ENCODE peak calls at places on chromosome 21, in five cellular contexts. D is HT-29; Y is CD4-positive, CD25-positive, alpha-beta regulatory T cell; P is CD4-positive, alpha-beta memory T cell; E is myocyte. U is an unnamed sample.

GRCh38 chr21:28235169-28235892 is 757.3 kb downstream of the LTN1 start:
- DNase-seq in D (no peak), Y (no peak), P (no peak), E (no peak), U (no peak)

GRCh38 chr21:45330075-45330781 is 42.5 kb upstream of the POFUT2 start:
- DNase-seq in D (peak; percentile 82), Y (no peak), P (no peak), E (peak; percentile 84), U (peak; percentile 72)

GRCh38 chr21:25296239-25296638 is 311.0 kb downstream of the MRPL39 start:
- DNase-seq in D (no peak), Y (no peak), P (no peak), E (no peak), U (no peak)

GRCh38 chr21:42300956-42301355 is 14.3 kb downstream of the TFF3 start:
- DNase-seq in D (no peak), Y (no peak), P (no peak), E (no peak), U (no peak)

GRCh38 chr21:43287111-43287973 is 118.5 kb downstream of the CRYAA start:
- DNase-seq in D (peak; percentile 45), Y (peak; percentile 71), P (no peak), E (no peak), U (peak; percentile 71)

GRCh38 chr21:19489930-19490329 is 1086.3 kb upstream of the TMPRSS15 start:
- DNase-seq in D (no peak), Y (no peak), P (no peak), E (no peak), U (no peak)

GRCh38 chr21:39187141-39187540 is 3.9 kb upstream of the PSMG1 start:
- DNase-seq in D (no peak), Y (no peak), P (no peak), E (no peak), U (no peak)

GRCh38 chr21:46424062-46424591 is 34.6 kb upstream of the DIP2A start:
- DNase-seq in D (no peak), Y (peak; percentile 56), P (no peak), E (no peak), U (no peak)

GRCh38 chr21:45973475-45974072 is 8.0 kb upstream of the COL6A1 start:
- DNase-seq in D (no peak), Y (peak; percentile 74), P (peak; percentile 81), E (peak; percentile 83), U (no peak)

GRCh38 chr21:44517175-44517899 is 22.7 kb downstream of the KRTAP10-1 start:
- DNase-seq in D (no peak), Y (peak; percentile 13), P (no peak), E (no peak), U (peak; percentile 100)

GRCh38 chr21:37535672-37536071 is 169.1 kb downstream of the DYRK1A start:
- DNase-seq in D (no peak), Y (no peak), P (no peak), E (no peak), U (no peak)

GRCh38 chr21:32336711-32337110 is 38.1 kb downstream of the MRAP start:
- DNase-seq in D (no peak), Y (no peak), P (no peak), E (peak; percentile 79), U (no peak)

GRCh38 chr21:45880097-45881068 is 101.2 kb upstream of the COL6A1 start:
- DNase-seq in D (peak; percentile 73), Y (peak; percentile 77), P (peak; percentile 77), E (peak; percentile 88), U (peak; percentile 33)

GRCh38 chr21:45622416-45623097 is 21.0 kb upstream of the PCBP3 start:
- DNase-seq in D (no peak), Y (no peak), P (no peak), E (no peak), U (no peak)

GRCh38 chr21:33419538-33420123 is 16.4 kb downstream of the IFNGR2 start:
- DNase-seq in D (peak; percentile 45), Y (no peak), P (no peak), E (no peak), U (peak; percentile 10)

GRCh38 chr21:36436829-36437744 is 42.8 kb downstream of the CLDN14 start:
- DNase-seq in D (no peak), Y (no peak), P (no peak), E (no peak), U (no peak)

GRCh38 chr21:40640427-40640826 is 206.5 kb downstream of the DSCAM start:
- DNase-seq in D (no peak), Y (no peak), P (no peak), E (no peak), U (no peak)

GRCh38 chr21:44027607-44028286 is 15.6 kb downstream of the TRAPPC10 start:
- DNase-seq in D (no peak), Y (no peak), P (no peak), E (no peak), U (no peak)

GRCh38 chr21:41875086-41875485 is 4.1 kb downstream of the PRDM15 start:
- DNase-seq in D (no peak), Y (no peak), P (no peak), E (no peak), U (no peak)

GRCh38 chr21:27590271-27590670 is 623.4 kb upstream of the ADAMTS5 start:
- DNase-seq in D (peak; percentile 44), Y (no peak), P (no peak), E (peak; percentile 84), U (no peak)

GRCh38 chr21:30072496-30072895 is 94.1 kb downstream of the CLDN17 start:
- DNase-seq in D (peak; percentile 30), Y (peak; percentile 0), P (no peak), E (no peak), U (peak; percentile 61)

GRCh38 chr21:33828083-33828482 is 87.5 kb downstream of the ATP5PO start:
- DNase-seq in D (no peak), Y (no peak), P (no peak), E (no peak), U (no peak)

GRCh38 chr21:35616090-35616489 is 444.2 kb downstream of the SETD4 start:
- DNase-seq in D (peak; percentile 1), Y (peak; percentile 29), P (no peak), E (peak; percentile 76), U (no peak)

GRCh38 chr21:14943636-14944035 is 121.2 kb downstream of the NRIP1 start:
- DNase-seq in D (no peak), Y (no peak), P (no peak), E (no peak), U (no peak)